ENCODE peak calls at places on chromosome 18, in seven cellular contexts. B, K, S, A, M, P and Z are unnamed samples.

GRCh38 chr18:63736856-63737255 is 34.1 kb downstream of the SERPINB11 start:
- DNase-seq in B (no peak), K (no peak), A (no peak), M (no peak), P (peak), S (peak), Z (peak)

GRCh38 chr18:8468911-8469310 is 140.3 kb upstream of the RAB12 start:
- DNase-seq in M (peak), K (peak), A (no peak), S (no peak), P (peak), B (no peak), Z (no peak)

GRCh38 chr18:42670860-42671259 is 444.6 kb downstream of the RIT2 start:
- DNase-seq in A (no peak), K (no peak), S (no peak), P (no peak), M (no peak), B (no peak), Z (no peak)

GRCh38 chr18:69205925-69206324 is 194.8 kb upstream of the DOK6 start:
- DNase-seq in B (no peak), P (no peak), A (no peak), K (no peak), M (peak), S (no peak), Z (no peak)

GRCh38 chr18:71250191-71250590 is 961.3 kb downstream of the SOCS6 start:
- DNase-seq in K (no peak), P (no peak), A (no peak), M (no peak), S (no peak), B (no peak), Z (no peak)

GRCh38 chr18:42925036-42925435 is 190.4 kb downstream of the RIT2 start:
- DNase-seq in M (peak), K (peak), A (no peak), P (no peak), S (no peak), B (no peak), Z (no peak)

GRCh38 chr18:67864677-67865340 is 348.3 kb upstream of the DSEL start:
- DNase-seq in M (peak), S (no peak), P (peak), A (no peak), B (no peak), K (peak), Z (peak)

GRCh38 chr18:46001074-46001473 is 33.9 kb upstream of the EPG5 start:
- DNase-seq in B (no peak), K (no peak), S (no peak), P (no peak), A (no peak), M (no peak), Z (no peak)

GRCh38 chr18:54946149-54946581 is 13.1 kb downstream of the CCDC68 start:
- DNase-seq in K (peak), B (no peak), P (no peak), S (peak), M (peak), A (peak), Z (no peak)

GRCh38 chr18:36372902-36373301 is 75.4 kb downstream of the FHOD3 start:
- DNase-seq in B (no peak), M (peak), K (peak), P (no peak), S (no peak), A (no peak), Z (no peak)
- TF ChIP-seq CTCF in B (peak), M (peak), K (peak), P (no peak), S (no peak), A (no peak), Z (no peak)

GRCh38 chr18:75161629-75162028 is 47.3 kb downstream of the PTGR3 start:
- DNase-seq in A (peak), S (peak), B (no peak), K (peak), P (no peak), M (peak), Z (no peak)
- TF ChIP-seq CTCF in A (no peak), S (no peak), B (no peak), K (no peak), P (no peak), M (no peak), Z (no peak)

GRCh38 chr18:26963292-26963691 is 97.8 kb upstream of the AQP4 start:
- DNase-seq in S (peak), A (no peak), M (peak), P (no peak), K (peak), B (no peak), Z (no peak)
- TF ChIP-seq CTCF in S (peak), A (no peak), M (peak), P (no peak), K (no peak), B (no peak), Z (peak)

GRCh38 chr18:22330508-22330907 is 87.2 kb downstream of the CTAGE1 start:
- DNase-seq in M (no peak), K (no peak), S (no peak), A (no peak), B (no peak), P (no peak), Z (no peak)
- TF ChIP-seq CTCF in M (no peak), K (no peak), S (no peak), A (no peak), B (no peak), P (no peak), Z (no peak)

GRCh38 chr18:44830551-44830950 is 149.9 kb downstream of the SETBP1 start:
- DNase-seq in M (no peak), B (no peak), A (no peak), P (no peak), S (no peak), K (no peak), Z (no peak)

GRCh38 chr18:44835555-44836156 is 155.0 kb downstream of the SETBP1 start:
- DNase-seq in A (no peak), B (no peak), S (no peak), K (no peak), P (no peak), M (no peak), Z (no peak)

GRCh38 chr18:44839239-44839666 is 158.6 kb downstream of the SETBP1 start:
- DNase-seq in M (peak), B (peak), A (peak), S (peak), P (peak), K (peak), Z (no peak)

GRCh38 chr18:44837491-44838185 is 156.9 kb downstream of the SETBP1 start:
- DNase-seq in S (no peak), B (no peak), A (no peak), K (no peak), M (no peak), P (no peak), Z (no peak)

DNA sequence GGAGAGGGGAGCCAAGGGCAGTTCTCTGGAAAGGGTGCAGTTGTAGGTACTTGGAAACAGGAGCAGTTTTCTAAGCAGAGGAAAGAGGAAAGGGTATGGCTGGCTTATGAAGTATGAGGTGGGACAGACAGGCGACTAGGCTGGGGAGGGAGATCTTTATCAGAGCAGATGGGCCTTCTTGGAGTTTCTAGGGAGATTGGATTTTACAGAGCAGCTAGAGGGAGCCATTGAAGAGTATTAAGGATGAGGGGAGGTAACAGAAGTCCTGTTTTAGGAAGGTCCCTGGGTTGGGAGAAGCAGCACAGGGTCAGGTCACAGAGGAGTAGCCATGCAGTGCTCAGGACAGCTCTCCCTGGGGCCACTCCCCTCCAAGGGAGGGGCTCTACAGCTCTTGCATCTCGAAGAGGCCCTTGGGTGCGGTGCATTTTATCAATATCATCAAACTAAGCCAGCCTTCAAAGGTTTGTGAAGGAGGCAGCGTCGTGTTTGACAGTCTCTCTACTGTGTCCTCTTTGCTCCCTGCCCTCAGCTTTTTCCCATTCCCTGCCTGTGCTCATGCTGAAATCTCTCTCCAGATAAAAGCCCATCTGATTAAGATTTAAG is 154.3 kb downstream of the SETBP1 start:
- DNase-seq in K (no peak), S (no peak), P (no peak), M (no peak), A (no peak), B (no peak), Z (no peak)
- TF ChIP-seq CTCF in K (no peak), S (no peak), P (no peak), M (peak), A (no peak), B (no peak), Z (no peak)

DNA sequence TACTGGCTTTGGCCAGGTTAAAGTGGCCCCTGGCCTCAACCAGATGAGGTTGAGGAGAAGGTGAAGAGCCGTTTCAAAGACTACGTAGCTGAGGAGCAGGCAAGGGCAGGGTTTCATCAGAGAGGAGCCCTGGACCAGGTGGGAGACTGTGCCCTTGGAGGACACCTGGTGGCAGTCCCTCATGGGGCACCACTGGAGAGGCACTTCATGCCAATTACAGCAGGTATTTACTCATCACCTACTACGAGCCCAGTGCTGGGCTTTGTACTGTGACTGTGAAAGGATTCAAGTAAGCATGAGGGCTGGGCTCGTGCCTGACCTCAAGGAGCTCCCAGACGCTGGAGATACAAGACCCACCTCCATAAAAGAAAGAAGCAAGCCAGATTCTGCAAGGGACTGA is 37.6 kb downstream of the SMAD7 start:
- DNase-seq in A (peak), M (no peak), P (no peak), S (no peak), K (no peak), B (no peak), Z (no peak)
- TF ChIP-seq CTCF in A (peak), M (no peak), P (no peak), S (peak), K (peak), B (no peak), Z (peak)

DNA sequence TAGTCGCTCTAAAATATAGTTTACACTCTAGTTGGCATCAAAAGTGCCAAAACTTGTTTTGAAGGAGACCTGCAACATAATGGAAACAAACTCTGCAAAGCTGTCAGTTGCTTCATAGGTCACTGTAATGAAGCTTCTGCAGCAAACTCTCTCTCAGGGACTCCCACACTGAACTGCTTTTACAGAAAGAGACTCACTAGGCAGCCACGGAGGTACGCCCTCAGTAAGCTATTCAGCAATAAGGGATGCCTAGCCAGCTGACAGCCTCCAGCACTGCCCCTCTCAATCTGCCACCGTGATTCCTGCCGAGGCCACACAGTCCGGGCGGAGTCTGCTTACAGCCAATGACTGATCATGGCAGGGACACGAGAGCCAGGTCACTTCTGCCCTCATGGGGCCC is 51.1 kb downstream of the COLEC12 start:
- DNase-seq in M (peak), P (no peak), S (no peak), A (peak), B (no peak), K (peak), Z (no peak)
- TF ChIP-seq CTCF in M (no peak), P (no peak), S (no peak), A (no peak), B (no peak), K (no peak), Z (no peak)

DNA sequence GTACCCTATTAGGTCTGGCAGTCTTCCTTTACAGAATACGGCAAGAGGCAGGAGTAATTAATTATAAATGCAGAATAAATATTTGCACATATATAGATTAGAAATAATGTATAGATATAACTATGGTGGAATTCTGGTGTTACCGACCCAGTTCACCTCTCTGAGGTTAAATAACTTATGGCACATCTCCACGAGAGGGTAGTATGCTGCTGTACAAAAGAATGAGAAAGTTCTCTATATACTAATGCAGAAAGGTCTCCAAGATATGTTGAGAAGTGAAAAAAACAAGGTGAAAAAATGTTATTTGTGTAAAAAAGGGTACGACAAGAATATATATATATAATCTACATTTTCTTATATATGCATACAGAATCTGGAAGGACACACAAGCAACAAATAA is 40.8 kb downstream of the MC2R start:
- DNase-seq in P (no peak), S (no peak), B (no peak), M (no peak), K (no peak), A (no peak), Z (no peak)
- TF ChIP-seq CTCF in P (no peak), S (no peak), B (no peak), M (no peak), K (no peak), A (no peak), Z (no peak)

DNA sequence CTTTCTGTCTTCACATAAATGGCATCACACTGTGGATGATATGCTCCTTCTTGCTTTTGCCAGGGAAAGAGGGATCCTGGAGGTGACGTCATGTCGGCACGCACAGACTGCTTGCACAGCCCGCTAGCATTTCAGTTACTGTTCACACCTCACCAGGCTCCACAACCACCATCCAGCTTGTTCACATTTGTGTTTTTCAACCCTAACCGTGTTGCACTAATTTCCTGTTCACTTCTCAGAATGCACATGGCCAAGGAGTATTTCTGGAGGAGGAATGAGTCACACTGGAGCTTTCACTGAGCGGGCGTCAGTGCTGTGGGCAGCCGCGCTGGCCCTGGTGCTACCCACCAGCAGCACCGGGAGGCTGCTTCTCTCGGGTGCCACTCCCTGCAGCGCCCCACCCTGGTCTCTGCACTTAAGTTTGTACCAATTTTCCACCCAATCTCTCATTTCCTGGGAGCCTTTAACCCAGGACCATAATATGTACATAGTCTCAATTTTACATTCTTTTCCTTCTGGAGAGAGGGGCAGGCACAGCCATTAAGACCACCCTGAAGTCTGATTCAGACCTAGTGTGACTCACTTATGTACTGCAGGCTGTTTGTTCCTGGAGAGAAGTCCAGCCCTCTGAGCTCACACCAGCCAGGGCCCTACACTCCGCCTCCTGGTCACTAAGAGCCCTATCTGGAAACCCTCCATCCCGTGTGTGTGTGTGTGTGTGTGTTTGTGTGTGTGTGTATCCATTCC is 65.1 kb downstream of the MBP start:
- DNase-seq in B (peak), K (peak), S (peak), A (peak), P (peak), M (peak), Z (peak)
- TF ChIP-seq CTCF in B (no peak), K (peak), S (no peak), A (no peak), P (no peak), M (peak), Z (peak)